ENCODE peak calls at places on chromosomes 3 and 15, in six cellular contexts. P, Y, O, C, S and D are unnamed samples.

GRCh38 chr15:67945951-67946700 is 106.3 kb upstream of the RNU6-1 start:
- DNase-seq in P (peak), Y (no peak), O (no peak), C (no peak), S (no peak), D (no peak)

GRCh38 chr15:48066456-48066855 is 54.3 kb upstream of the SLC24A5 start:
- DNase-seq in P (no peak), Y (no peak), O (no peak), C (no peak), S (no peak), D (no peak)

GRCh38 chr3:66199089-66199473 is 21.7 kb upstream of the SLC25A26 start:
- DNase-seq in P (no peak), Y (no peak), O (no peak), C (no peak), S (no peak), D (no peak)

GRCh38 chr3:127889976-127890650 is 24.9 kb upstream of the KBTBD12 start:
- DNase-seq in P (no peak), Y (no peak), O (no peak), C (no peak), S (no peak), D (no peak)

GRCh38 chr15:48720646-48721045 is 75.1 kb upstream of the FBN1 start:
- DNase-seq in P (no peak), Y (no peak), O (no peak), C (no peak), S (no peak), D (no peak)

GRCh38 chr3:116474356-116475200 is 29.3 kb upstream of the LSAMP start:
- DNase-seq in P (no peak), Y (no peak), O (no peak), C (no peak), S (no peak), D (no peak)

GRCh38 chr3:123586131-123586530 is 1.3 kb upstream of the HACD2 start:
- DNase-seq in P (peak), Y (no peak), O (peak), C (peak), S (peak), D (no peak)

GRCh38 chr15:101027920-101028319 is 108.8 kb downstream of the LRRK1 start:
- DNase-seq in P (no peak), Y (no peak), O (peak), C (no peak), S (no peak), D (no peak)

GRCh38 chr3:119643094-119643493 is 17.3 kb downstream of the POPDC2 start:
- DNase-seq in P (no peak), Y (no peak), O (no peak), C (no peak), S (no peak), D (no peak)
- H3K27ac ChIP-seq in P (no peak), Y (peak), O (peak), C (no peak), S (no peak), D (no peak)

GRCh38 chr15:74958908-74959642 is 2.5 kb upstream of the RPP25 start:
- DNase-seq in P (no peak), Y (no peak), O (no peak), C (no peak), S (peak), D (no peak)
- H3K27ac ChIP-seq in P (no peak), Y (no peak), O (no peak), C (no peak), S (peak), D (no peak)

GRCh38 chr3:86815880-86816279 is 175.1 kb downstream of the VGLL3 start:
- DNase-seq in P (no peak), Y (no peak), O (no peak), C (no peak), S (no peak), D (no peak)

GRCh38 chr3:86814321-86814720 is 176.6 kb downstream of the VGLL3 start:
- DNase-seq in P (no peak), Y (no peak), O (no peak), C (no peak), S (no peak), D (no peak)

GRCh38 chr3:86814918-86815655 is 175.9 kb downstream of the VGLL3 start:
- DNase-seq in P (no peak), Y (no peak), O (no peak), C (no peak), S (no peak), D (no peak)
- H3K27ac ChIP-seq in P (no peak), Y (no peak), O (no peak), C (no peak), S (no peak), D (no peak)

DNA sequence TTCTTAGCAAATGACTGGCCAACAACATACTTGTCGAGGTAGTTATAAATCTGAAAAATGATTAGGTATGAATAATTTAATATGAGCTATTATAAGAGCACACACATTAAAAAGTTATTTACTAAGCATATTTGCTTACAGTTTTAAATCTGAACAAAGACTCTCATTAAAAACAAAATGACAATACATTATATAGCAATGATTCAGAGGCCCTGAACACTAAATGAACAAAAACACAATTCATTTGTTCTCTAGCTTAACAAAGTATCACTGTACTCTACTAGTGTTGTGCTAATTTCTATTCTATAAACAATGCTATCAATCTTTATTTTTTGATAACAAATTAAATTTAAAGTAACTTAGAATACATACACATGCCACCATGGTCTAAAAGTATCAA is 21.0 kb downstream of the CLPX start:
- DNase-seq in P (no peak), Y (no peak), O (no peak), C (no peak), S (no peak), D (no peak)
- H3K27ac ChIP-seq in P (no peak), Y (peak), O (no peak), C (peak), S (no peak), D (peak)

DNA sequence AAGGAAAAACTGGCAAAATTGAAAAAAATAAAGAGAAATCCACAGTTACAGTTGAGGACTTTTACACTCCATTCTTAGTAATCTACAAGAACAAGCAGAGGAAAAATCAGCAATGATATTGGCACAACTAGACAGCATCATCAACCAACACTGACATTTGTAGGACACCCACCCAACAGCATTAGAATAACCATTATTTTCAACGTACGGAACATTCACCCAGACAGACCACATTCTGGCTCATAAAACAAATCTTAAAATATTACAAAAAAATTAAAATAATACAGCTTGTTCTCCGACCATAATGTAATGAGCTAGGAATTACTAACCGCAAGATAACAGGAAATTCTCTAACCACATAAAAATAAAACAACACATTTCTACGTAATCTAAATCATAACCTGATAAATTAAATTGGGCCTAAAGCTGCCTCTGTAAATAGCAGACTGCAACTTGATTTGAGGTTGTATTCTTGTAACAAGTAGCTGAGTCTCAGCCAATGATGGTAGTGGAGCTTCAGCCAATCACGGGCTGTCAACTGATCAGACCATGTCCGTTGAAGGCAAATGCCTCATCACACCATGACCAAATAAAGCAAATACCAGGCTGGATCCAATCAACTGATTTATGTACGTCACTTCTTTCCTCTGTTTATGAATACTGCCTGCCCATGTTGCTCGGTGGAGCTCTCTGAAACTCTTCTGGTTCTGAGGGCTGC is 9.2 kb downstream of the PLSCR4 start:
- DNase-seq in P (no peak), Y (no peak), O (no peak), C (no peak), S (no peak), D (no peak)
- H3K27ac ChIP-seq in P (no peak), Y (no peak), O (no peak), C (no peak), S (no peak), D (no peak)

DNA sequence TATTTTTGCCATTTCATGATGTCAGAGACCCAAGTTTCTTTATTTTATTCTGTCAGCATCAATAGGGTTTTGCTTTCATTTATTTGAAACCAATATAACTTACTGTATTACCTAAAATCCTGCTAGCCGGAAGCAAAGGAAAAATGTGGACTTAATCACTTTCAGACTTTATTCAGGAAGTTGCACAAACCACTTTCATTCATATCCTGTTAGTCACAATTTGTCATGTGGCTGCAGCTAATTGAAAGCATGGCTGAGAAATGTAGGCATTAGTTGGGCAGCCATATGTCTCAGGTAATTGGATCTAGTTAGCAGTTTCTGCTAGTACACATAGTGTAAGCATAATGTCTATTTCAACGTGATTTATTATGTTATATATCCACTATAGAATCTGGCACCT is 462.3 kb upstream of the SGO1 start:
- DNase-seq in P (no peak), Y (no peak), O (no peak), C (no peak), S (no peak), D (no peak)
- H3K27ac ChIP-seq in P (no peak), Y (no peak), O (no peak), C (no peak), S (no peak), D (no peak)

GRCh38 chr15:60912984-60913697 is 316.0 kb downstream of the RORA start:
- DNase-seq in P (no peak), Y (no peak), O (no peak), C (no peak), S (no peak), D (no peak)
- H3K27ac ChIP-seq in P (no peak), Y (no peak), O (no peak), C (no peak), S (no peak), D (no peak)